ENCODE peak calls at places on chromosomes 2 and 18, in nine cellular contexts. K is OCI-LY7; F is HepG2; D is body of pancreas; Z is effector memory CD4-positive, alpha-beta T cell; R is fibroblast of lung; O is mammary epithelial cell; Q is mesenchymal stem cell; I is kidney. T is an unnamed sample. For H3K4me1, the result is how much of the 10 kb centered on the place peaks cover.

GRCh38 chr2:237157551-237158102 is 71.9 kb downstream of the COPS8 start:
- DNase-seq in K (no peak), F (no peak), D (no peak), Z (no peak), R (peak), O (no peak), Q (no peak), I (no peak), T (no peak)

GRCh38 chr2:55771612-55772011 is 78.0 kb upstream of the PNPT1 start:
- DNase-seq in K (no peak), F (peak), D (no peak), Z (no peak), R (peak), O (peak), Q (peak), I (no peak), T (no peak)

GRCh38 chr2:31347788-31348187 is 66.8 kb downstream of the XDH start:
- DNase-seq in K (no peak), F (no peak), D (no peak), Z (no peak), R (peak), O (no peak), Q (no peak), I (no peak), T (no peak)

GRCh38 chr2:74835831-74836674 is 2.1 kb downstream of the HK2 start:
- DNase-seq in K (peak), F (peak), D (no peak), Z (no peak), R (peak), O (peak), Q (peak), I (no peak), T (peak)

GRCh38 chr2:27723372-27724144 is 48.0 kb upstream of the MRPL33 start:
- DNase-seq in K (peak), F (peak), D (peak), Z (no peak), R (peak), O (peak), Q (peak), I (no peak), T (no peak)

GRCh38 chr2:226403360-226403759 is 396.3 kb downstream of the IRS1 start:
- DNase-seq in K (no peak), F (peak), D (no peak), Z (no peak), R (peak), O (no peak), Q (no peak), I (no peak), T (no peak)

GRCh38 chr2:67503066-67503795 is 106.1 kb downstream of the ETAA1 start:
- DNase-seq in K (no peak), F (no peak), D (no peak), Z (no peak), R (peak), O (peak), Q (peak), I (no peak), T (no peak)

GRCh38 chr18:44627245-44627644 is 53.4 kb upstream of the SETBP1 start:
- DNase-seq in K (no peak), F (no peak), D (no peak), Z (no peak), R (peak), O (peak), Q (peak), I (no peak), T (no peak)

GRCh38 chr2:39620067-39620466 is 45.6 kb upstream of the TMEM178A start:
- DNase-seq in K (no peak), F (peak), D (peak), Z (no peak), R (peak), O (peak), Q (peak), I (no peak), T (no peak)

GRCh38 chr2:47041065-47041464 is 114.0 kb downstream of the STPG4 start:
- DNase-seq in K (no peak), F (no peak), D (no peak), Z (no peak), R (no peak), O (no peak), Q (peak), I (no peak), T (no peak)

DNA sequence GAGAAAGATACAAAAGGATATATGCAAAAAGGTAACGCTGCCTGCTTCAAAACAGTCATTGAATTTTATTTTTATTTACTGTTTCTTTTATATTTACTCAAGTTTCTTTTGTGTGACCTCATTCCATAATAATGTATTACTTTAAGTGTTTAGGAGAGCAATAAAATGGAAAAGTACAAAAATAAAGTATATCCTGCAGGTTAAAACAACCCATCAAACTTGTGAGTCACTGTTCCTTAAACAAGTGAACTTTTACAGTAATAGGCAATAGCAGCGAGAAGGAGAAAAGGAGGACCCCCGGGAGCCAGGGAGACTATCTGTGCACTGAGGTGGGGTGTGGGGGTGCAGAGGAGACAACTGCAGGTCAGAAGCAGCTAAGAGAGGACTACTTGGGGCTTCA is 124.5 kb downstream of the EN1 start:
- DNase-seq in K (no peak), F (no peak), D (no peak), Z (no peak), R (no peak), O (no peak), Q (no peak), I (no peak), T (no peak)
- H3K4me1 ChIP-seq in K (under half), F (under half), D (under half), Z (under half), R (under half), O (under half), Q (under half), I (under half), T (under half)

GRCh38 chr2:99660616-99661416 is 171.0 kb upstream of the REV1 start:
- DNase-seq in K (no peak), F (no peak), D (no peak), Z (no peak), R (no peak), O (no peak), Q (no peak), I (no peak), T (no peak)
- H3K4me3 ChIP-seq in K (no peak), F (no peak), D (no peak), Z (no peak), R (no peak), O (no peak), Q (no peak), I (no peak), T (no peak)

GRCh38 chr2:230916218-230916617 is 8.8 kb downstream of the GPR55 start:
- DNase-seq in K (no peak), F (no peak), D (no peak), Z (no peak), R (no peak), O (no peak), Q (no peak), I (no peak), T (no peak)
- H3K4me1 ChIP-seq in K (under half), F (under half), D (under half), Z (under half), R (under half), O (under half), Q (under half), I (under half), T (under half)

GRCh38 chr2:96468904-96469303 is 36.3 kb downstream of the NEURL3 start:
- DNase-seq in K (no peak), F (no peak), D (no peak), Z (no peak), R (no peak), O (no peak), Q (no peak), I (no peak), T (no peak)

GRCh38 chr2:96470089-96470488 is 35.1 kb downstream of the NEURL3 start:
- DNase-seq in K (no peak), F (no peak), D (peak), Z (no peak), R (no peak), O (no peak), Q (no peak), I (no peak), T (no peak)

GRCh38 chr2:96471772-96472171 is 33.4 kb downstream of the NEURL3 start:
- DNase-seq in K (no peak), F (no peak), D (no peak), Z (no peak), R (no peak), O (no peak), Q (no peak), I (no peak), T (no peak)

GRCh38 chr2:96464651-96465050 is 40.5 kb downstream of the NEURL3 start:
- DNase-seq in K (no peak), F (no peak), D (no peak), Z (no peak), R (no peak), O (no peak), Q (no peak), I (no peak), T (no peak)

GRCh38 chr2:96470636-96471035 is 34.5 kb downstream of the NEURL3 start:
- DNase-seq in K (no peak), F (no peak), D (peak), Z (no peak), R (peak), O (no peak), Q (peak), I (peak), T (peak)
- H3K4me3 ChIP-seq in K (no peak), F (no peak), D (no peak), Z (no peak), R (no peak), O (no peak), Q (peak), I (peak), T (no peak)

GRCh38 chr2:119490653-119491195 is 33.6 kb downstream of the SCTR start:
- DNase-seq in K (no peak), F (no peak), D (no peak), Z (no peak), R (peak), O (no peak), Q (no peak), I (no peak), T (no peak)
- H3K4me1 ChIP-seq in K (under half), F (half or more), D (half or more), Z (under half), R (under half), O (under half), Q (under half), I (under half), T (under half)